ENCODE peak calls at places on chromosomes 3 and 15, in six cellular contexts. M is HepG2, T is GM23338, P is HCT116, R is K562, E is SK-N-SH. W is an unnamed sample.

GRCh38 chr3:98797905-98798304 is 34.8 kb downstream of the ST3GAL6 start:
- DNase-seq in M (no peak), T (no peak), P (no peak), R (no peak), E (no peak), W (no peak)

GRCh38 chr3:31092748-31093607 is 198.5 kb upstream of the GADL1 start:
- DNase-seq in M (no peak), T (no peak), P (no peak), R (no peak), E (no peak), W (no peak)

GRCh38 chr15:73051811-73052678 is at the start of gene NEO1:
- DNase-seq in M (peak), T (peak), P (peak), R (peak), E (peak), W (peak)

GRCh38 chr15:68230157-68231100 is 901 bp upstream of the CLN6 start:
- DNase-seq in M (no peak), T (no peak), P (no peak), R (peak), E (peak), W (no peak)

GRCh38 chr15:43370975-43371974 is at the start of the genes TUBGCP4 and ZSCAN29:
- DNase-seq in M (peak), T (peak), P (peak), R (peak), E (peak), W (peak)

GRCh38 chr3:56862352-56863062 is 60.8 kb upstream of the ARHGEF3 start:
- DNase-seq in M (peak), T (no peak), P (no peak), R (no peak), E (no peak), W (no peak)

GRCh38 chr3:179416681-179417080 is 34.6 kb downstream of the GNB4 start:
- DNase-seq in M (no peak), T (no peak), P (no peak), R (no peak), E (no peak), W (no peak)

GRCh38 chr3:1531981-1532380 is 439.2 kb downstream of the CNTN6 start:
- DNase-seq in M (no peak), T (no peak), P (no peak), R (no peak), E (no peak), W (no peak)

GRCh38 chr3:145125307-145125706 is 1035.7 kb downstream of the PLOD2 start:
- DNase-seq in M (no peak), T (no peak), P (no peak), R (no peak), E (no peak), W (no peak)

GRCh38 chr3:144636833-144637232 is 665.2 kb downstream of the DIPK2A start:
- DNase-seq in M (peak), T (peak), P (peak), R (no peak), E (no peak), W (no peak)

GRCh38 chr3:65950340-65951326 is 88.1 kb downstream of the MAGI1 start:
- DNase-seq in M (no peak), T (peak), P (no peak), R (no peak), E (no peak), W (no peak)

GRCh38 chr3:152192050-152192449 is 76.7 kb upstream of the MBNL1 start:
- DNase-seq in M (no peak), T (no peak), P (no peak), R (peak), E (no peak), W (no peak)

GRCh38 chr3:175329373-175329772 is 470.2 kb downstream of the NAALADL2 start:
- DNase-seq in M (no peak), T (no peak), P (no peak), R (no peak), E (no peak), W (no peak)

GRCh38 chr3:43369404-43370345 is 83.3 kb downstream of the SNRK start:
- DNase-seq in M (no peak), T (no peak), P (no peak), R (no peak), E (no peak), W (peak)

GRCh38 chr3:17747184-17747889 is 4.9 kb upstream of the TBC1D5 start:
- DNase-seq in M (peak), T (no peak), P (no peak), R (peak), E (no peak), W (peak)

GRCh38 chr3:57756528-57757401 is 656 bp downstream of the SLMAP start:
- DNase-seq in M (peak), T (peak), P (no peak), R (peak), E (peak), W (no peak)

GRCh38 chr3:19947549-19948071 is 713 bp downstream of the RAB5A start:
- DNase-seq in M (peak), T (peak), P (peak), R (peak), E (peak), W (peak)

GRCh38 chr3:123158330-123158729 is 43.4 kb upstream of the SEC22A start:
- DNase-seq in M (no peak), T (no peak), P (no peak), R (no peak), E (peak), W (no peak)

GRCh38 chr3:161096771-161097367 is 8.3 kb downstream of the B3GALNT1 start:
- DNase-seq in M (peak), T (peak), P (no peak), R (peak), E (peak), W (no peak)

GRCh38 chr3:159482241-159483031 is 506.2 kb upstream of the IL12A start:
- DNase-seq in M (no peak), T (peak), P (no peak), R (no peak), E (no peak), W (no peak)

GRCh38 chr15:65940618-65940909 is 71.3 kb downstream of the RAB11A start:
- DNase-seq in M (no peak), T (no peak), P (no peak), R (peak), E (no peak), W (no peak)

GRCh38 chr3:183695569-183696364 is 1.8 kb upstream of the YEATS2 start:
- DNase-seq in M (no peak), T (no peak), P (no peak), R (no peak), E (no peak), W (no peak)

GRCh38 chr15:53985562-53985961 is 7.3 kb downstream of the UNC13C start:
- DNase-seq in M (no peak), T (no peak), P (no peak), R (no peak), E (no peak), W (no peak)

GRCh38 chr3:13281657-13282527 is 138.2 kb downstream of the NUP210 start:
- DNase-seq in M (peak), T (peak), P (no peak), R (peak), E (peak), W (no peak)

GRCh38 chr3:185332026-185332735 is 30.8 kb upstream of the MAP3K13 start:
- DNase-seq in M (peak), T (no peak), P (no peak), R (no peak), E (no peak), W (peak)

GRCh38 chr3:185337231-185337816 is 25.6 kb upstream of the MAP3K13 start:
- DNase-seq in M (peak), T (no peak), P (no peak), R (no peak), E (no peak), W (no peak)

GRCh38 chr3:185330644-185331043 is 32.3 kb upstream of the MAP3K13 start:
- DNase-seq in M (no peak), T (peak), P (no peak), R (no peak), E (no peak), W (no peak)

GRCh38 chr3:185339945-185340344 is 23.0 kb upstream of the MAP3K13 start:
- DNase-seq in M (no peak), T (no peak), P (no peak), R (no peak), E (no peak), W (no peak)

DNA sequence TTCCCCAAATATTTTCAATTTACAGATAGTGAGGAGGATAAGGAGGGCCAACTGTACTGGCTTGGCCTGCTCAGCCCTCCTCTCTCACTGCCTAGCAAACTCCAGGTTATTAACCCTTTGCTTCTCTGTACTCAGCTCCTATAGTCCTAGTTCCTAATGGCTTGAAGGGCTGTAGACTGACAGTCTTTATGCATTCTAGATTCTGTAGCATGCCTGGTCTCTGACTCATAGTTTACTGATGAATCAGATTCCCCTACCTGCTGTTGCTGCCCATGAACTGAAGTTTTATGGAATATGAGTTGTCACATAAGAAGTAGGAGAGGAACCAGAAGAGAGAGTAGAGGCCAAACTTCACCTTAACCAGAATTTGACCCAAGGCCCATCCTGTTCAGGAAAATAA is 27.1 kb upstream of the MAP3K13 start:
- DNase-seq in M (peak), T (no peak), P (peak), R (no peak), E (no peak), W (no peak)
- TF ChIP-seq POLR2AphosphoS5 in M (no peak), T (no peak), P (peak), R (no peak), E (no peak), W (no peak)

GRCh38 chr3:141894524-141895176 is 18.2 kb downstream of the ATP1B3 start:
- DNase-seq in M (peak), T (no peak), P (peak), R (no peak), E (no peak), W (peak)
- TF ChIP-seq REST in M (no peak), T (no peak), P (no peak), R (no peak), E (no peak), W (no peak)

DNA sequence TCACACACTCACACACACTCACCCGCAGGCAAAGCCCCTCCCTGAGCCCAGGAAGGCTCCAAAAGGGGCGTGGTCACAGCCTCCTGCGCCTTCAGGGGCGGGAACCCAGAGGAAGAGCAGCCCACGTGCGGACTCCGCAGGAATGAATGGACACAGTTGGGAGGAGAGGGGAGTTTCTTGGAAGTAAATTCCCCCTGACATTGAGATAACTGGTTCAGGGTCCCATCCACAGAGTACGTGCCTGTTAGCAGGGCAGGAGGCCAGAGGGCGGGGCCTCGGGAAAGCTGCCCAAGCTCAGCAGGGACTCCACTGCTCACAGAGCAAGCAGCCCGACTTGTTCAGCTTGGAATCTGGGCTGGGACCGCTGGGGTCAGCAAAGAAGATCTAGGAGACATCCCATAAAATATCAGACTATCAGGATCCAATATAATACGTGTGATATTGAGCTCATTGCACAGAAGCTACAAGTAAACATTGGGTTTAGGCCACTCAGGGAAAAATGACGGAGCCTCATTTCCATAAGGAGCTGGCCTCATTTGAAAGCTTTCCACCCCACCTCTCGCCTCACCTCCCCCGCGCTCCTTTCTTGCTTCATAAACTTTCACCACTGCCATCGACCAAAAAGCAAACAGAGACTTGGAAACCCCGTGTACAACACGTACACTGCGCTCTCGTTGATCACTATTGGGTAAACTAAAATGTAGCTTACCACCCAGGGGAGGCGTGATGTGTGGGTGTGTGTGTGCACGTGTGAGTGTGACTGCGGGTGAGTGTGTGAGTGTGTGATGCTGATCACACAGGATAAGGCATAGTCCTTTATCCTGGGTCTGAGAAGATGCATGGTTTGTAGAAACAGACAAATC is 36.0 kb downstream of the TM2D3 start:
- DNase-seq in M (peak), T (peak), P (peak), R (peak), E (no peak), W (no peak)
- TF ChIP-seq CTCF in M (peak), T (no peak), P (no peak), R (no peak), E (no peak), W (no peak)

GRCh38 chr15:64883097-64883581 is 28.6 kb upstream of the ANKDD1A start:
- DNase-seq in M (no peak), T (no peak), P (no peak), R (no peak), E (no peak), W (peak)

GRCh38 chr15:64878708-64879107 is 33.0 kb upstream of the ANKDD1A start:
- DNase-seq in M (no peak), T (no peak), P (no peak), R (no peak), E (no peak), W (no peak)

GRCh38 chr15:64888336-64888735 is 23.4 kb upstream of the ANKDD1A start:
- DNase-seq in M (no peak), T (no peak), P (no peak), R (no peak), E (no peak), W (no peak)

GRCh38 chr15:64883997-64884511 is 27.6 kb upstream of the ANKDD1A start:
- DNase-seq in M (no peak), T (no peak), P (no peak), R (no peak), E (peak), W (peak)
- TF ChIP-seq POLR2AphosphoS5 in M (no peak), T (no peak), P (no peak), R (no peak), E (no peak), W (no peak)

GRCh38 chr3:113717308-113717707 is 20.9 kb upstream of the USF3 start:
- DNase-seq in M (no peak), T (no peak), P (no peak), R (no peak), E (no peak), W (no peak)

GRCh38 chr3:113707835-113708234 is 11.4 kb upstream of the USF3 start:
- DNase-seq in M (no peak), T (no peak), P (no peak), R (no peak), E (no peak), W (no peak)

GRCh38 chr3:113714702-113715101 is 18.3 kb upstream of the USF3 start:
- DNase-seq in M (no peak), T (no peak), P (no peak), R (no peak), E (no peak), W (no peak)

GRCh38 chr3:113717818-113718217 is 21.4 kb upstream of the USF3 start:
- DNase-seq in M (no peak), T (no peak), P (no peak), R (no peak), E (no peak), W (no peak)

GRCh38 chr3:113712129-113712528 is 15.7 kb upstream of the USF3 start:
- DNase-seq in M (no peak), T (no peak), P (no peak), R (no peak), E (no peak), W (no peak)
- TF ChIP-seq REST in M (no peak), T (no peak), P (no peak), R (no peak), E (no peak), W (no peak)

GRCh38 chr15:94000603-94001002 is 230.8 kb upstream of the MCTP2 start:
- DNase-seq in M (no peak), T (peak), P (no peak), R (no peak), E (no peak), W (no peak)

GRCh38 chr15:94001113-94001919 is 230.0 kb upstream of the MCTP2 start:
- DNase-seq in M (no peak), T (no peak), P (no peak), R (no peak), E (no peak), W (no peak)

GRCh38 chr15:94002026-94002425 is 229.3 kb upstream of the MCTP2 start:
- DNase-seq in M (no peak), T (no peak), P (no peak), R (no peak), E (no peak), W (no peak)

DNA sequence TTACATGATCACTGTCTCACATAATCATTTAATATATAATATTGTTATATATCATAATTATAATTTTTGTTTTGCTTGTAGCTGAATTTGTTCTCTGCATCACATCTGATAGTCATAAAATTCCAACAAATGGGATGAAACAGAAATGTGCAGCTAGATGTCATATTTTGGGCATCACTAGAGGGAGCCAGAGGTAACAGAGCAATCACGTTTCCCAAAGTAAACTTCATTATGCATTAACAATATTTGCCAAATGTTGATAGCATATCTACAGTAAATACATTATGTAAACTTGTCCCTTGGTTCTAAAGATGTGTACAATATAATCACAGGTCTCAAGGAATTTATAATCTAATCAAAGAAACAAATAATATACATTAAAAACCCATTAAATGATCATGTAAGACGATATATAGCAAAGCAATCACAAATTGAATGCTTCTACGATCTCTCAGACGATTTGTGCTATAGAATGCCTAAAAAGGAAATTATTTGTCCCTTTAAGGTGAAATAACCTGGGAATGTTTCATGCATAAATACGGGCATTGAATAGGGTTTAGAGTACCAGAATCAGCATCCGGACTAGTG is 234.2 kb upstream of the MCTP2 start:
- DNase-seq in M (peak), T (peak), P (peak), R (no peak), E (peak), W (no peak)
- TF ChIP-seq CTCF in M (peak), T (peak), P (peak), R (peak), E (peak), W (peak)

GRCh38 chr15:37096878-37097568 is 3.3 kb downstream of the MEIS2 start:
- DNase-seq in M (no peak), T (no peak), P (no peak), R (no peak), E (peak), W (no peak)
- TF ChIP-seq POLR2AphosphoS5 in M (no peak), T (no peak), P (no peak), R (no peak), E (no peak), W (no peak)

W was measured in HL-60.